ENCODE peak calls at places on chromosomes 5 and 9, in seven cellular contexts. Y, K, P, J, D, F and U are unnamed samples.

GRCh38 chr9:35972093-35972492 is 14.1 kb upstream of the OR2S2 start:
- DNase-seq in Y (peak; percentile 29), K (no peak), P (no peak), J (no peak), D (no peak), F (no peak), U (no peak)

GRCh38 chr5:19902316-19902934 is 85.6 kb downstream of the CDH18 start:
- DNase-seq in Y (no peak), K (no peak), P (no peak), J (no peak), D (peak; percentile 2), F (no peak), U (peak; percentile 59)

GRCh38 chr9:84349706-84350105 is 9.1 kb upstream of the SLC28A3 start:
- DNase-seq in Y (no peak), K (peak; percentile 28), P (no peak), J (no peak), D (no peak), F (no peak), U (peak; percentile 54)

GRCh38 chr5:138805096-138805495 is 51.9 kb downstream of the CTNNA1 start:
- DNase-seq in Y (no peak), K (no peak), P (no peak), J (no peak), D (no peak), F (no peak), U (no peak)

GRCh38 chr9:32969270-32969669 is 32.2 kb downstream of the APTX start:
- DNase-seq in Y (no peak), K (peak; percentile 56), P (peak; percentile 83), J (no peak), D (no peak), F (no peak), U (no peak)

GRCh38 chr5:17154211-17154996 is 63.0 kb upstream of the BASP1 start:
- DNase-seq in Y (no peak), K (peak; percentile 75), P (peak; percentile 91), J (no peak), D (peak; percentile 72), F (no peak), U (peak; percentile 91)

GRCh38 chr5:45336464-45336863 is 359.7 kb downstream of the HCN1 start:
- DNase-seq in Y (no peak), K (no peak), P (no peak), J (no peak), D (no peak), F (no peak), U (no peak)

GRCh38 chr5:163163858-163164257 is 273.5 kb upstream of the CCNG1 start:
- DNase-seq in Y (no peak), K (no peak), P (no peak), J (no peak), D (no peak), F (no peak), U (peak; percentile 32)

GRCh38 chr5:472656-473343 is 29.8 kb downstream of the EXOC3 start:
- DNase-seq in Y (peak; percentile 90), K (peak; percentile 69), P (peak; percentile 94), J (peak; percentile 24), D (peak; percentile 75), F (peak; percentile 85), U (peak; percentile 70)

GRCh38 chr5:177430146-177430951 is 3.9 kb downstream of the GRK6 start:
- DNase-seq in Y (no peak), K (no peak), P (no peak), J (no peak), D (no peak), F (peak; percentile 66), U (peak; percentile 72)

GRCh38 chr9:121300283-121301119 is 32.5 kb downstream of the GSN start:
- DNase-seq in Y (no peak), K (no peak), P (no peak), J (no peak), D (no peak), F (no peak), U (no peak)

GRCh38 chr9:121302786-121303185 is 34.8 kb downstream of the GSN start:
- DNase-seq in Y (no peak), K (no peak), P (no peak), J (no peak), D (no peak), F (no peak), U (no peak)

GRCh38 chr9:121303456-121304451 is 35.8 kb downstream of the GSN start:
- DNase-seq in Y (no peak), K (no peak), P (peak; percentile 21), J (no peak), D (no peak), F (peak; percentile 61), U (no peak)

GRCh38 chr9:121301881-121302286 is 33.9 kb downstream of the GSN start:
- DNase-seq in Y (no peak), K (no peak), P (no peak), J (no peak), D (no peak), F (no peak), U (no peak)

GRCh38 chr9:121302341-121302740 is 34.4 kb downstream of the GSN start:
- DNase-seq in Y (no peak), K (no peak), P (no peak), J (no peak), D (no peak), F (no peak), U (no peak)
- H3K4me3 ChIP-seq in Y (peak overlapping the region; percentile 72), K (no peak overlapping the region), P (no peak overlapping the region), J (no peak overlapping the region), D (no peak overlapping the region), F (no peak overlapping the region), U (no peak overlapping the region)

GRCh38 chr5:95826949-95827595 is 4.5 kb upstream of the GLRX start:
- DNase-seq in Y (no peak), K (no peak), P (no peak), J (no peak), D (no peak), F (peak; percentile 80), U (no peak)

GRCh38 chr5:95822408-95823240 is at the start of gene GLRX:
- DNase-seq in Y (peak; percentile 64), K (peak; percentile 89), P (peak; percentile 97), J (peak; percentile 59), D (peak; percentile 82), F (peak; percentile 86), U (peak; percentile 93)

GRCh38 chr5:95823241-95823737 is 763 bp upstream of the GLRX start:
- DNase-seq in Y (no peak), K (no peak), P (peak; percentile 36), J (no peak), D (no peak), F (no peak), U (no peak)

GRCh38 chr5:95823738-95824609 is 1.4 kb upstream of the GLRX start:
- DNase-seq in Y (peak; percentile 50), K (peak; percentile 96), P (peak; percentile 99), J (peak; percentile 89), D (peak; percentile 79), F (peak; percentile 69), U (peak; percentile 76)

DNA sequence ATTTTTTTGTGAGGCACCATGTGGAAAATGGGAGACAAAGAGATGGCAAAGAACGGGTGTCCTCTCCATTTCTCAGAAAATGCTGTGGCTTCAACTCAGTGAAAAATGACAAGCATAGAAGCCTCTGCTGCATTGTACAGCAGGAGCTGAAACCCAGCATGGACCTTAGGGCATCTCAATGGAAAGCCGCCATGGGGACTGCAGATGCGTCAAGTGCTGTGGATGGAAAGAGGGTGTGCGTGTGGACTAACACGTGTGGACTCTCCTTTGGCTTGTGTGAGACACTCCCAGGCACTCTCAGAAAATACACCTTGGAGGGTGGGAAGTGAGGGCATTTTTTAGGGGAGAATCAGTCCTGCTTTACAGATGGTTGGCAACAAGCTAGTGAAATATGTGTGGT is 2.2 kb upstream of the GLRX start:
- DNase-seq in Y (no peak), K (no peak), P (no peak), J (no peak), D (no peak), F (no peak), U (no peak)
- H3K4me3 ChIP-seq in Y (no peak overlapping the region), K (no peak overlapping the region), P (no peak overlapping the region), J (no peak overlapping the region), D (no peak overlapping the region), F (no peak overlapping the region), U (no peak overlapping the region)

DNA sequence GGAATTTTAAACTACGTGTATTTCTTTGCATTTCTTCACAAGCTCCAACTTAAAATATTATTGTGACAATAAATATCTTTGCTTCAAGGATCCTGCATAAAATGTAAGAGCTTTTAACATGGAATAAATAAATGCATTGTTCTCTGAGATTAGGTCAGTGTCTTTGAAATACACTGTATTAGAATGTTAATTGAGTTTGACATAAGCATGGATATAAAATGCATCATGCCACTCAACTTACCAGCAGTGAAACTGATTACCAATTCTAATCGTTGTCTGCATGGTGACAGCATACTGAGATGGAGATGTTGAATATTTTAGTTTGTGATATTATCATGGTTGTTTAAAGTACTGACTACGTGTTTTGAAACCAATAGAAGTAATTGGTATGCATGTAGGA is 555.3 kb upstream of the ZNF608 start:
- DNase-seq in Y (no peak), K (no peak), P (no peak), J (no peak), D (no peak), F (no peak), U (no peak)
- H3K4me3 ChIP-seq in Y (no peak overlapping the region), K (no peak overlapping the region), P (no peak overlapping the region), J (no peak overlapping the region), D (no peak overlapping the region), F (no peak overlapping the region), U (no peak overlapping the region)

DNA sequence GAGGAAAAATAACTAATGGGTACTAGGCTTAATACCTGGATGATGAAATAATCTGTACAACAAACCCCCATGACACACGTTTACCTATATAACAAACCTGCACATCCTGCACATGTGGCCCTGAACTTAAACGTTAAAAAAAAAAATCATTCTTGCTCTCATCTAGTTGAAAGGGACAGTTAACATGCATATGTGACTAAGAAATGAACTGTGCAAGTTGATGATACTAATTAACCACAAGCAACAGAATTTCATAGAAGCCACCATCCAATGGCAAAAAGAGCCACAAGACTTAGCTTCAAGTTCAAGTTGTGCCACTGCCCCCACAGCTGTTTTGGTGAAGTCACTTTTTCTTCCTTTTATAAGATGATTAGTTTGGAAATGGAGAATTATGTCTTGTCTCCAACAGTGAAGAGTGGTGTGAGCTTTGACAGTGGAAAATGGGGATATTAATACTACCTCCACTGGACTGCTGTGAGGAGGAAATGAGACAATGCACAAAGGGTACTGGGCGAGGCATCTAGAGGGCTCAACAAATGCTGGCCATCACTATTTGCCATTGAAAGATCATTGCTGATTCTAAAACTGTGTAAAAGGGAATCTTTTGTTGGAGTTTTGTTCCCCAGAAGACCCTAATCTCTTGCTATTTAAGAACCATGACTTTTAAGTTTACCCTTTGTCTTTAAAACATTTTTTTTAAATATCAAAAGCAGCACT is 202.1 kb downstream of the EBF1 start:
- DNase-seq in Y (no peak), K (no peak), P (no peak), J (no peak), D (no peak), F (no peak), U (no peak)
- H3K4me3 ChIP-seq in Y (no peak overlapping the region), K (no peak overlapping the region), P (no peak overlapping the region), J (no peak overlapping the region), D (no peak overlapping the region), F (no peak overlapping the region), U (no peak overlapping the region)